ENCODE peak calls at places on chromosomes 4 and X, in seven cellular contexts. One of them, this sample, is unnamed.

GRCh38 chr4:154982187-154983047 is 201.3 kb downstream of the RBM46 start:
- DNase-seq in body of pancreas: peak
- DNase-seq in AG04450: peak
- DNase-seq in esophagus squamous epithelium: no peak
- DNase-seq in psoas muscle: peak
- DNase-seq in astrocyte of the spinal cord: peak
- DNase-seq in left ventricle myocardium inferior: peak
- DNase-seq in this sample: peak

GRCh38 chr4:37517326-37517725 is 168.8 kb downstream of the RELL1 start:
- DNase-seq in astrocyte of the spinal cord: no peak
- DNase-seq in left ventricle myocardium inferior: no peak
- DNase-seq in esophagus squamous epithelium: no peak
- DNase-seq in AG04450: no peak
- DNase-seq in psoas muscle: no peak
- DNase-seq in body of pancreas: no peak
- DNase-seq in this sample: no peak

GRCh38 chr4:152360045-152360410 is 175.9 kb downstream of the FBXW7 start:
- DNase-seq in esophagus squamous epithelium: no peak
- DNase-seq in left ventricle myocardium inferior: no peak
- DNase-seq in AG04450: no peak
- DNase-seq in body of pancreas: no peak
- DNase-seq in psoas muscle: no peak
- DNase-seq in astrocyte of the spinal cord: peak
- DNase-seq in this sample: no peak

GRCh38 chrX:97897998-97898397 is 1014.3 kb downstream of the RPA4 start:
- DNase-seq in esophagus squamous epithelium: no peak
- DNase-seq in left ventricle myocardium inferior: no peak
- DNase-seq in body of pancreas: no peak
- DNase-seq in astrocyte of the spinal cord: no peak
- DNase-seq in AG04450: no peak
- DNase-seq in psoas muscle: no peak
- DNase-seq in this sample: no peak

GRCh38 chr4:3460926-3461325 is 2.2 kb upstream of the DOK7 start:
- DNase-seq in AG04450: no peak
- DNase-seq in esophagus squamous epithelium: no peak
- DNase-seq in psoas muscle: peak
- DNase-seq in left ventricle myocardium inferior: peak
- DNase-seq in astrocyte of the spinal cord: no peak
- DNase-seq in body of pancreas: no peak
- DNase-seq in this sample: no peak

GRCh38 chrX:68732906-68733493 is 85.5 kb downstream of the STARD8 start:
- DNase-seq in left ventricle myocardium inferior: peak
- DNase-seq in AG04450: no peak
- DNase-seq in body of pancreas: peak
- DNase-seq in psoas muscle: peak
- DNase-seq in esophagus squamous epithelium: no peak
- DNase-seq in astrocyte of the spinal cord: peak
- DNase-seq in this sample: no peak

GRCh38 chrX:107199491-107199890 is 6.7 kb downstream of the NUP62CL start:
- DNase-seq in astrocyte of the spinal cord: no peak
- DNase-seq in left ventricle myocardium inferior: no peak
- DNase-seq in psoas muscle: no peak
- DNase-seq in body of pancreas: no peak
- DNase-seq in esophagus squamous epithelium: no peak
- DNase-seq in AG04450: no peak
- DNase-seq in this sample: no peak

GRCh38 chrX:37060999-37061398 is 52.8 kb downstream of the FAM47C start:
- DNase-seq in esophagus squamous epithelium: no peak
- DNase-seq in psoas muscle: no peak
- DNase-seq in left ventricle myocardium inferior: no peak
- DNase-seq in astrocyte of the spinal cord: peak
- DNase-seq in AG04450: peak
- DNase-seq in body of pancreas: no peak
- DNase-seq in this sample: no peak

GRCh38 chr4:55249476-55249875 is 96.6 kb upstream of the SRD5A3 start:
- DNase-seq in body of pancreas: no peak
- DNase-seq in esophagus squamous epithelium: no peak
- DNase-seq in left ventricle myocardium inferior: no peak
- DNase-seq in astrocyte of the spinal cord: no peak
- DNase-seq in psoas muscle: no peak
- DNase-seq in AG04450: no peak
- DNase-seq in this sample: no peak

GRCh38 chrX:72181178-72182125 is at the start of gene PIN4:
- DNase-seq in left ventricle myocardium inferior: peak
- DNase-seq in AG04450: peak
- DNase-seq in astrocyte of the spinal cord: peak
- DNase-seq in esophagus squamous epithelium: peak
- DNase-seq in psoas muscle: peak
- DNase-seq in body of pancreas: peak
- DNase-seq in this sample: peak

GRCh38 chr4:125187221-125187620 is 127.5 kb upstream of the FAT4 start:
- DNase-seq in left ventricle myocardium inferior: no peak
- DNase-seq in psoas muscle: no peak
- DNase-seq in body of pancreas: no peak
- DNase-seq in esophagus squamous epithelium: no peak
- DNase-seq in AG04450: peak
- DNase-seq in astrocyte of the spinal cord: peak
- DNase-seq in this sample: peak

GRCh38 chr4:75995727-75996126 is 5.0 kb upstream of the SDAD1 start:
- DNase-seq in astrocyte of the spinal cord: peak
- DNase-seq in esophagus squamous epithelium: no peak
- DNase-seq in AG04450: no peak
- DNase-seq in body of pancreas: no peak
- DNase-seq in psoas muscle: no peak
- DNase-seq in left ventricle myocardium inferior: no peak
- DNase-seq in this sample: peak

DNA sequence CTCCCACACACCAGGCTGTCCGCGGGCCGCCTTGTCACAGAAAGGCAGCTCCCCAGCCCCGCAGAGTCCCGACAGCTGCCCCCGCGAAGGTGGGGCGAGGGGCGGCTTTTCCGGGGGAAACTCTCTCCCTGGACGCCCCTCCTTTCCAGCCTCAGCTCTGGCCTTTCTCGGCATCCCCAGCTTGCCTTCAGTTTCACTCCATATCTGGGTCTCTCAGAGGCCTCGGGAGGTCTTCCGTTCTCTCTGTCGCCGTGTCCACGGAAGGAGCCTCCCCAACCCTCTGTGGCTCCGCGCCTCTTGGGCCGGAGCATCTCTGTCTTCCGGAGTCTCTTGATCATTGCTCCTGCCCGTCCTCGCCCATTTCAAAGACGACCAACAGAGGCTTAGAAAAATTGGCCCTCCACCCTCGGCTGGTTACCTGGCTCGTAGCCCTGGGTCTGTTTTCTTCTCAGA is 6.1 kb upstream of the MSX1 start:
- DNase-seq in left ventricle myocardium inferior: no peak
- DNase-seq in esophagus squamous epithelium: no peak
- DNase-seq in psoas muscle: no peak
- DNase-seq in astrocyte of the spinal cord: no peak
- DNase-seq in body of pancreas: no peak
- DNase-seq in AG04450: no peak
- DNase-seq in this sample: no peak
- H3K4me3 ChIP-seq in left ventricle myocardium inferior: peak
- H3K4me3 ChIP-seq in esophagus squamous epithelium: peak
- H3K4me3 ChIP-seq in psoas muscle: peak
- H3K4me3 ChIP-seq in astrocyte of the spinal cord: peak
- H3K4me3 ChIP-seq in body of pancreas: no peak
- H3K4me3 ChIP-seq in AG04450: peak
- H3K4me3 ChIP-seq in this sample: peak

GRCh38 chr4:141630854-141631253 is 5.5 kb upstream of the IL15 start:
- DNase-seq in psoas muscle: no peak
- DNase-seq in left ventricle myocardium inferior: no peak
- DNase-seq in esophagus squamous epithelium: no peak
- DNase-seq in body of pancreas: no peak
- DNase-seq in AG04450: no peak
- DNase-seq in astrocyte of the spinal cord: no peak
- DNase-seq in this sample: no peak

GRCh38 chr4:141637565-141637964 is 1.2 kb downstream of the IL15 start:
- DNase-seq in psoas muscle: no peak
- DNase-seq in AG04450: no peak
- DNase-seq in body of pancreas: no peak
- DNase-seq in esophagus squamous epithelium: no peak
- DNase-seq in left ventricle myocardium inferior: no peak
- DNase-seq in astrocyte of the spinal cord: no peak
- DNase-seq in this sample: no peak

GRCh38 chr4:141636771-141637460 is 533 bp downstream of the IL15 start:
- DNase-seq in esophagus squamous epithelium: no peak
- DNase-seq in astrocyte of the spinal cord: peak
- DNase-seq in body of pancreas: peak
- DNase-seq in psoas muscle: peak
- DNase-seq in AG04450: no peak
- DNase-seq in left ventricle myocardium inferior: peak
- DNase-seq in this sample: no peak

GRCh38 chr4:141636077-141636770 is at the start of gene IL15:
- DNase-seq in psoas muscle: peak
- DNase-seq in left ventricle myocardium inferior: peak
- DNase-seq in astrocyte of the spinal cord: peak
- DNase-seq in esophagus squamous epithelium: peak
- DNase-seq in body of pancreas: peak
- DNase-seq in AG04450: no peak
- DNase-seq in this sample: no peak

GRCh38 chr4:141635726-141636076 is 682 bp upstream of the IL15 start:
- DNase-seq in body of pancreas: no peak
- DNase-seq in psoas muscle: no peak
- DNase-seq in AG04450: no peak
- DNase-seq in esophagus squamous epithelium: no peak
- DNase-seq in left ventricle myocardium inferior: no peak
- DNase-seq in astrocyte of the spinal cord: no peak
- DNase-seq in this sample: no peak
- H3K4me3 ChIP-seq in body of pancreas: peak
- H3K4me3 ChIP-seq in psoas muscle: peak
- H3K4me3 ChIP-seq in AG04450: peak
- H3K4me3 ChIP-seq in esophagus squamous epithelium: peak
- H3K4me3 ChIP-seq in left ventricle myocardium inferior: peak
- H3K4me3 ChIP-seq in astrocyte of the spinal cord: peak
- H3K4me3 ChIP-seq in this sample: peak

DNA sequence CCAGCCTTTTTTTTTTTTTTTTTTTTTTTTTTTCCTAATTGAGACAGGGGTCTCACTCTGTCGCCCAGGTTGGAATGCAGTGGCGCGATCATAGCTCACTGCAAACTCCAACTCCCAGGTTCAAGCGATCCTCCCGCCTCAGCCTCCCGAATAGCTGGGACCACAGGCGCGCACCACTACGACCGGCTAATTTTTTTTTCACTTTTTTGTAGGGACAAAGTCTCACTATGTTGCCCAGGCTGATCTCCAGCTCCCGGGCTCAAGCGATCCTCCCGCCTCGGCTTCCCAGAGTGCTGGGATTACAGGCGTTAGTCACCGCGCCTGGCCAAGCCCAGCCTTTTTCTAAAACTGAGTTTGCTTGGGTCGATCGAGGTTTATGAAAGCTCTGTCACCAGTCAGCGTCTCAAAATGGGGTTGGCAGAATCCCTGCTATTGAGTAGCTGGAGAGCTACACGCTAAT is 1.3 kb upstream of the OTUD5 start:
- DNase-seq in esophagus squamous epithelium: no peak
- DNase-seq in left ventricle myocardium inferior: peak
- DNase-seq in astrocyte of the spinal cord: peak
- DNase-seq in AG04450: peak
- DNase-seq in body of pancreas: peak
- DNase-seq in psoas muscle: peak
- DNase-seq in this sample: no peak
- H3K4me3 ChIP-seq in esophagus squamous epithelium: peak
- H3K4me3 ChIP-seq in left ventricle myocardium inferior: peak
- H3K4me3 ChIP-seq in astrocyte of the spinal cord: peak
- H3K4me3 ChIP-seq in AG04450: peak
- H3K4me3 ChIP-seq in body of pancreas: no peak
- H3K4me3 ChIP-seq in psoas muscle: peak
- H3K4me3 ChIP-seq in this sample: peak

GRCh38 chr4:158208931-158209640 is 1.2 kb upstream of the TMEM144 start:
- DNase-seq in psoas muscle: no peak
- DNase-seq in body of pancreas: no peak
- DNase-seq in esophagus squamous epithelium: no peak
- DNase-seq in AG04450: no peak
- DNase-seq in astrocyte of the spinal cord: no peak
- DNase-seq in left ventricle myocardium inferior: no peak
- DNase-seq in this sample: no peak

GRCh38 chr4:158211288-158211687 is 1.0 kb downstream of the TMEM144 start:
- DNase-seq in AG04450: no peak
- DNase-seq in esophagus squamous epithelium: no peak
- DNase-seq in left ventricle myocardium inferior: no peak
- DNase-seq in astrocyte of the spinal cord: no peak
- DNase-seq in body of pancreas: peak
- DNase-seq in psoas muscle: no peak
- DNase-seq in this sample: no peak

GRCh38 chr4:158209825-158210807 is at the start of gene TMEM144:
- DNase-seq in astrocyte of the spinal cord: peak
- DNase-seq in psoas muscle: peak
- DNase-seq in esophagus squamous epithelium: peak
- DNase-seq in body of pancreas: peak
- DNase-seq in AG04450: peak
- DNase-seq in left ventricle myocardium inferior: peak
- DNase-seq in this sample: peak
- H3K4me3 ChIP-seq in astrocyte of the spinal cord: peak
- H3K4me3 ChIP-seq in psoas muscle: peak
- H3K4me3 ChIP-seq in esophagus squamous epithelium: peak
- H3K4me3 ChIP-seq in body of pancreas: no peak
- H3K4me3 ChIP-seq in AG04450: peak
- H3K4me3 ChIP-seq in left ventricle myocardium inferior: peak
- H3K4me3 ChIP-seq in this sample: peak

GRCh38 chr4:38671594-38671943 is 7.6 kb downstream of the KLF3 start:
- DNase-seq in esophagus squamous epithelium: no peak
- DNase-seq in left ventricle myocardium inferior: no peak
- DNase-seq in astrocyte of the spinal cord: no peak
- DNase-seq in AG04450: no peak
- DNase-seq in psoas muscle: no peak
- DNase-seq in body of pancreas: no peak
- DNase-seq in this sample: no peak
- H3K4me3 ChIP-seq in esophagus squamous epithelium: peak
- H3K4me3 ChIP-seq in left ventricle myocardium inferior: peak
- H3K4me3 ChIP-seq in astrocyte of the spinal cord: no peak
- H3K4me3 ChIP-seq in AG04450: no peak
- H3K4me3 ChIP-seq in psoas muscle: peak
- H3K4me3 ChIP-seq in body of pancreas: no peak
- H3K4me3 ChIP-seq in this sample: no peak